ENCODE peak calls at places on chromosomes 7 and 10, in eight cellular contexts. P, H, F, I, Z, B, U and O are unnamed samples.

GRCh38 chr7:143369678-143370651 is 7.5 kb upstream of the FAM131B start:
- DNase-seq in P (no peak), H (no peak), F (peak; percentile 26), I (no peak), Z (no peak), B (no peak), U (no peak), O (no peak)

GRCh38 chr7:31134246-31135188 is 82.4 kb downstream of the ADCYAP1R1 start:
- DNase-seq in P (peak; percentile 53), H (no peak), F (peak; percentile 85), I (peak; percentile 68), Z (peak; percentile 71), B (peak; percentile 54), U (peak; percentile 79), O (peak; percentile 38)

GRCh38 chr10:95279042-95279820 is 11.6 kb downstream of the PDLIM1 start:
- DNase-seq in P (no peak), H (no peak), F (no peak), I (peak; percentile 78), Z (peak; percentile 46), B (peak; percentile 81), U (no peak), O (no peak)

GRCh38 chr10:21675157-21675796 is 141.2 kb downstream of the MLLT10 start:
- DNase-seq in P (no peak), H (no peak), F (no peak), I (peak; percentile 50), Z (peak; percentile 44), B (peak; percentile 29), U (peak; percentile 22), O (no peak)

GRCh38 chr10:49394933-49395740 is 752 bp downstream of the DRGX start:
- DNase-seq in P (no peak), H (no peak), F (no peak), I (no peak), Z (no peak), B (no peak), U (no peak), O (no peak)

GRCh38 chr7:68938151-68938550 is 660.1 kb upstream of the AUTS2 start:
- DNase-seq in P (no peak), H (no peak), F (no peak), I (no peak), Z (no peak), B (no peak), U (no peak), O (no peak)

GRCh38 chr10:85864173-85864549 is 502.4 kb downstream of the GRID1 start:
- DNase-seq in P (peak; percentile 21), H (no peak), F (no peak), I (peak; percentile 25), Z (no peak), B (no peak), U (no peak), O (no peak)

GRCh38 chr7:130821864-130822263 is 87.9 kb upstream of the KLF14 start:
- DNase-seq in P (no peak), H (no peak), F (no peak), I (peak; percentile 9), Z (no peak), B (no peak), U (no peak), O (no peak)

GRCh38 chr7:7920481-7920880 is 48.1 kb upstream of the GLCCI1 start:
- DNase-seq in P (no peak), H (no peak), F (no peak), I (no peak), Z (no peak), B (no peak), U (peak; percentile 35), O (no peak)

GRCh38 chr7:152406491-152406890 is 29.3 kb downstream of the KMT2C start:
- DNase-seq in P (no peak), H (no peak), F (no peak), I (no peak), Z (no peak), B (no peak), U (no peak), O (no peak)

GRCh38 chr7:152414779-152415178 is 21.0 kb downstream of the KMT2C start:
- DNase-seq in P (no peak), H (no peak), F (no peak), I (no peak), Z (no peak), B (no peak), U (no peak), O (no peak)

GRCh38 chr7:152411389-152411788 is 24.4 kb downstream of the KMT2C start:
- DNase-seq in P (no peak), H (no peak), F (no peak), I (no peak), Z (no peak), B (no peak), U (no peak), O (no peak)
- H3K4me3 ChIP-seq in P (peak overlapping the region; percentile 35), H (no peak overlapping the region), F (no peak overlapping the region), I (peak overlapping the region; percentile 13), Z (no peak overlapping the region), B (no peak overlapping the region), U (no peak overlapping the region), O (peak overlapping the region; percentile 8)

GRCh38 chr7:92608380-92609322 is 18.5 kb upstream of the FAM133B start:
- DNase-seq in P (no peak), H (no peak), F (no peak), I (no peak), Z (no peak), B (no peak), U (peak; percentile 73), O (peak; percentile 29)
- H3K4me3 ChIP-seq in P (no peak overlapping the region), H (peak overlapping the region; percentile 13), F (no peak overlapping the region), I (no peak overlapping the region), Z (no peak overlapping the region), B (no peak overlapping the region), U (peak overlapping the region; percentile 11), O (peak overlapping the region; percentile 25)

DNA sequence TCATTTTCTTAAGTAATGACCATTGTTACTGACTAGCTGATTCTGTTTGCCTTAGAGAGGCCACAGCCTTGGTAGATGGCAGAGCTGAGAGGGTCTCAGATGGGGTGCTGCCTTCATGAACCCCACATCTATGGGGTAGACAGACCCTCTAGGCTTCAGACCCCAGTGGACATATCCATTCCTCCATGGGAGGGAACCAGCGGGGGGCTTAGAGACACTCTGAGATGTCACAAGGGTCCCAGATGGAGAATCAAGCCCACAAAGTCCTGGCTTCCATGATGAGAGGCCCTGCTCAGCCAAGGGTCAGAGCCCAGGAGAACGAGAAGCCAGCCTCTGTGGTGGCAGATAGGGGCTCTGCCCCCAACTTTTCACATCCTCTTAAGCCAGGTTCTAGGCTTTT is 408.6 kb downstream of the TCERG1L start:
- DNase-seq in P (no peak), H (no peak), F (no peak), I (no peak), Z (no peak), B (no peak), U (no peak), O (no peak)
- H3K4me3 ChIP-seq in P (no peak overlapping the region), H (no peak overlapping the region), F (no peak overlapping the region), I (no peak overlapping the region), Z (no peak overlapping the region), B (no peak overlapping the region), U (no peak overlapping the region), O (no peak overlapping the region)

GRCh38 chr7:30116771-30117170 is 18.0 kb upstream of the MTURN start:
- DNase-seq in P (peak; percentile 55), H (no peak), F (peak; percentile 83), I (no peak), Z (no peak), B (no peak), U (no peak), O (no peak)
- H3K4me3 ChIP-seq in P (peak overlapping the region; percentile 21), H (no peak overlapping the region), F (no peak overlapping the region), I (peak overlapping the region; percentile 35), Z (no peak overlapping the region), B (no peak overlapping the region), U (no peak overlapping the region), O (no peak overlapping the region)

DNA sequence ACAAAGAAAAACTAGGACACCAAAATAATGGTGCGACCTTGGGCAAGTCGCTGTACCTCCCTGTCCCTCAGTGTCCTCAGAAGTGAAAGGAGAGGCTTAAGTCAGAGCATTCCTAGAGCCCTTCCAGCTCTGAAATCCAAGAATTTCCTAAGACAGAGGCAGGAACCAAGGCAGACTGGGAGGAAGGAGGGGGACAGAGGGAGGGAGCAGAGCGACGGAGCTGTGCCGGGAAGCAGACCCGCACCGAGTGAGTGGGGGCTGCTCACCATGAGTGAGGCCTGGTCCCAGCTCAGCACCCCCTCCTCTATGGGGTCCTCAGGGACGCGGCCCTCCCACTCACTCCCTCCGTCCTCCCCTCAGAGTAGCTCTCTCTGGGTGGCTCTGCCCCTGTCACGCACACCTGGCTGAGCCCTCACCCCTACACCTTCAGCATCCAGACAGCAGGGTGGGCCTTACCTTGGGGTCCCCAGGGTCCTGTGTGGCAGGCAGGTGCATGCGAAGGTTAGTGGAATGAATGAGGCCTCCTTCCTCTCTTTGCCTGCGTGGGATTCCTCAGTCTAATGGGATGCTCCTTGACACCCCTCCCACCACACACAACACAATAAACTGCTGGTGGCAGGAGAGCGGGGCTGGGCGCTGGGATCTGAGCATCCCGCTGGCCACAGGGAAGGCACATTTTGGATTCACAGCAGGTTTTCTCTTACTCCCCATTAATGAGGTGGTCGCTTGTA is 4.6 kb upstream of the SMARCD3 start:
- DNase-seq in P (no peak), H (no peak), F (no peak), I (peak; percentile 56), Z (no peak), B (no peak), U (no peak), O (no peak)
- H3K4me3 ChIP-seq in P (peak overlapping the region; percentile 88), H (no peak overlapping the region), F (no peak overlapping the region), I (peak overlapping the region; percentile 90), Z (peak overlapping the region; percentile 78), B (no peak overlapping the region), U (no peak overlapping the region), O (peak overlapping the region; percentile 75)

DNA sequence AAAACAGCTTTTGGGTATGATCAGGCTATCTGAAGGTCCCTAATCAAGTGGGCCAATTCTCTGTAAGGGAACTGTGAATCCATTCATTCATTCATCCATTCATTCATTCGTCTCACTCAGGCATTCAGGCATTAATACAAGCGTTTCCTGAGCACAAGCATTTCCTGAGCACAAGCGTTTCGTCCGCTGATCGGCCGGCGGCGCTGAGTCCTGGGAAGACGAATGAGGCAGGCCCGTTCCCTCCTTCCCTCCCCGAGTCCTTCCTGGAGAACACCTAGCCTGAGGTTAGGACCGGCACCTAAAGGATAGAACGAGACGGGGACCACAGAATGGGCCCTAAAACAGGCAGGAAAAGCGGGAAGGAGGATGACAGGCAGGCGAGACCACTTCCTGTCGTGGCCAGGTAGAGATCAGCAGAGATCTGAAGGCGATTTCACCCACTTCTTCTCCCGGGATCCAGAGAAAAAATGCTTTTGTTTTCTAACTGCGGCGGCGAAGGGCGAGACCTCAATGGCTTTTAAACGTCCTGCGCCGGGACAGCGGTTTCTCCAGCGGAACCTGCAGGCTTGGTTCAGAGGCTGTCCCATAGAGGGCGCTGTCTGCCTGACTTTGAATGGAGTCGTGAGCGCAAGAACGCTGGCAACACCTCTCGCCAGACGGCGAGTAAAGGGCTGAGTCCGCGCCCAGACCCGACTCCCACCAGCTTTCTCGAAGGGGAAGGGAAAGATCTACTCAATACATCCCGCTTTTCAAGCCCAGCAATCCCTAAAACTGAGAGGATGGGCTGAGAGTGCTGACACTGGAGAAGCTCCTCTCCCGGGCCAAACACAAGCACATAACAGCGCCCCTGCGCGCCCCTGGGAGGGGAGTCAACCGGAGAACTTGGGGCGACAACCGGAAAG is 2.9 kb upstream of the HMX3 start:
- DNase-seq in P (peak; percentile 80), H (peak; percentile 92), F (peak; percentile 94), I (peak; percentile 76), Z (peak; percentile 84), B (peak; percentile 76), U (peak; percentile 87), O (peak; percentile 74)
- H3K4me3 ChIP-seq in P (peak overlapping the region; percentile 34), H (peak overlapping the region; percentile 13), F (no peak overlapping the region), I (peak overlapping the region; percentile 72), Z (peak overlapping the region; percentile 46), B (peak overlapping the region; percentile 16), U (no peak overlapping the region), O (no peak overlapping the region)